ENCODE peak calls at places on chromosome 11, in seven cellular contexts. S is ACHN; M is stimulated activated CD4-positive, alpha-beta T cell treated with anti-CD3 and anti-CD28 coated beads, Interleukin-12 subunit alpha, Interleukin-12 subunit beta, amount 100 ng/mL, for 4 hours; K is NCI-H2029 treated with DMSO at 0.1 percent for 48 hours; O is NAMALWA; G is HEK293T; R is hypothalamus. B is an unnamed sample.

GRCh38 chr11:4038973-4039372 is 55.6 kb upstream of the RRM1 start:
- DNase-seq in S (no peak), M (no peak), K (no peak), O (no peak), G (no peak), R (no peak), B (no peak)

GRCh38 chr11:28529540-28530410 is 421.6 kb downstream of the METTL15 start:
- DNase-seq in S (peak; percentile 49), M (no peak), K (peak; percentile 6), O (peak; percentile 61), G (peak; percentile 12), R (no peak), B (peak; percentile 46)

GRCh38 chr11:29432719-29433325 is 584.0 kb downstream of the KCNA4 start:
- DNase-seq in S (peak; percentile 30), M (no peak), K (peak; percentile 3), O (peak; percentile 34), G (peak; percentile 15), R (no peak), B (no peak)

GRCh38 chr11:67010296-67010905 is 12.5 kb upstream of the SYT12 start:
- DNase-seq in S (no peak), M (no peak), K (no peak), O (no peak), G (no peak), R (no peak), B (no peak)

GRCh38 chr11:130533113-130533803 is 84.8 kb downstream of the ADAMTS15 start:
- DNase-seq in S (no peak), M (no peak), K (no peak), O (no peak), G (peak; percentile 19), R (no peak), B (no peak)

GRCh38 chr11:61297741-61298140 is 2.6 kb upstream of the VWCE start:
- DNase-seq in S (peak; percentile 50), M (no peak), K (peak; percentile 22), O (no peak), G (no peak), R (no peak), B (no peak)

GRCh38 chr11:129117595-129118350 is 74.4 kb downstream of the ARHGAP32 start:
- DNase-seq in S (peak; percentile 57), M (no peak), K (peak; percentile 68), O (peak; percentile 74), G (peak; percentile 59), R (no peak), B (peak; percentile 85)

GRCh38 chr11:63847363-63847762 is 8.5 kb downstream of the MARK2 start:
- DNase-seq in S (no peak), M (no peak), K (no peak), O (no peak), G (no peak), R (no peak), B (peak; percentile 43)

GRCh38 chr11:14124886-14125285 is 162.4 kb downstream of the SPON1 start:
- DNase-seq in S (no peak), M (no peak), K (no peak), O (no peak), G (no peak), R (no peak), B (no peak)

GRCh38 chr11:64466115-64466718 is 107.3 kb downstream of the RPS6KA4 start:
- DNase-seq in S (no peak), M (no peak), K (no peak), O (no peak), G (no peak), R (no peak), B (no peak)

GRCh38 chr11:33931032-33931431 is 39.2 kb upstream of the LMO2 start:
- DNase-seq in S (no peak), M (no peak), K (no peak), O (no peak), G (no peak), R (no peak), B (no peak)

GRCh38 chr11:72336163-72336562 is 92.2 kb upstream of the PHOX2A start:
- DNase-seq in S (no peak), M (peak; percentile 6), K (no peak), O (no peak), G (no peak), R (no peak), B (no peak)

GRCh38 chr11:2737876-2738275 is 38.1 kb upstream of the KCNQ1OT1 start:
- DNase-seq in S (no peak), M (no peak), K (no peak), O (no peak), G (no peak), R (no peak), B (no peak)

GRCh38 chr11:111452146-111452545 is 60.0 kb downstream of the BTG4 start:
- DNase-seq in S (no peak), M (no peak), K (no peak), O (no peak), G (no peak), R (no peak), B (no peak)

GRCh38 chr11:123330948-123331347 is 99.1 kb upstream of the GRAMD1B start:
- DNase-seq in S (no peak), M (no peak), K (no peak), O (no peak), G (no peak), R (no peak), B (no peak)

GRCh38 chr11:28383471-28383870 is 275.3 kb downstream of the METTL15 start:
- DNase-seq in S (no peak), M (no peak), K (no peak), O (no peak), G (no peak), R (no peak), B (no peak)

GRCh38 chr11:117498791-117499190 is 171.1 kb downstream of the CEP164 start:
- DNase-seq in S (no peak), M (no peak), K (peak; percentile 81), O (no peak), G (no peak), R (no peak), B (peak; percentile 91)

GRCh38 chr11:47451990-47452389 is 3.1 kb upstream of the RAPSN start:
- DNase-seq in S (no peak), M (no peak), K (no peak), O (no peak), G (no peak), R (no peak), B (no peak)

GRCh38 chr11:1503708-1504104 is 17.1 kb upstream of the MOB2 start:
- DNase-seq in S (no peak), M (no peak), K (no peak), O (no peak), G (no peak), R (no peak), B (no peak)

GRCh38 chr11:9158898-9159391 is 67.5 kb upstream of the SCUBE2 start:
- DNase-seq in S (no peak), M (no peak), K (no peak), O (no peak), G (no peak), R (no peak), B (no peak)

GRCh38 chr11:78295991-78296930 is 107.5 kb downstream of the USP35 start:
- DNase-seq in S (no peak), M (no peak), K (no peak), O (no peak), G (no peak), R (no peak), B (no peak)

GRCh38 chr11:35553831-35554230 is 28.4 kb upstream of the PAMR1 start:
- DNase-seq in S (no peak), M (no peak), K (no peak), O (no peak), G (no peak), R (no peak), B (no peak)

GRCh38 chr11:26766996-26767395 is 45.1 kb upstream of the SLC5A12 start:
- DNase-seq in S (no peak), M (no peak), K (no peak), O (no peak), G (no peak), R (no peak), B (no peak)

GRCh38 chr11:16338397-16338796 is 17.9 kb downstream of the SOX6 start:
- DNase-seq in S (peak; percentile 11), M (no peak), K (no peak), O (no peak), G (no peak), R (no peak), B (no peak)

GRCh38 chr11:8814923-8815240 is 96.1 kb upstream of the AKIP1 start:
- DNase-seq in S (no peak), M (no peak), K (no peak), O (no peak), G (no peak), R (no peak), B (no peak)

GRCh38 chr11:85062626-85063025 is 564.5 kb downstream of the DLG2 start:
- DNase-seq in S (no peak), M (no peak), K (no peak), O (no peak), G (no peak), R (no peak), B (no peak)

GRCh38 chr11:50071584-50072225 is 39.0 kb downstream of the OR4C45 start:
- DNase-seq in S (no peak), M (no peak), K (no peak), O (no peak), G (no peak), R (no peak), B (no peak)

GRCh38 chr11:8019671-8020597 is 32.8 kb downstream of the EIF3F start:
- DNase-seq in S (no peak), M (peak; percentile 34), K (no peak), O (no peak), G (peak; percentile 42), R (no peak), B (no peak)

GRCh38 chr11:128862421-128862820 is 4.7 kb downstream of the KCNJ1 start:
- DNase-seq in S (no peak), M (no peak), K (no peak), O (no peak), G (no peak), R (no peak), B (no peak)

GRCh38 chr11:20156876-20157613 is 3.2 kb downstream of the DBX1 start:
- DNase-seq in S (no peak), M (peak; percentile 21), K (no peak), O (no peak), G (no peak), R (no peak), B (no peak)

GRCh38 chr11:60889869-60890311 is 16.5 kb downstream of the PRPF19 start:
- DNase-seq in S (no peak), M (no peak), K (no peak), O (no peak), G (no peak), R (no peak), B (no peak)

GRCh38 chr11:9665749-9666148 is 1.9 kb downstream of the SWAP70 start:
- DNase-seq in S (no peak), M (no peak), K (no peak), O (no peak), G (no peak), R (no peak), B (no peak)

GRCh38 chr11:1908579-1908978 is 10.9 kb upstream of the TNNT3 start:
- DNase-seq in S (no peak), M (no peak), K (no peak), O (no peak), G (no peak), R (no peak), B (no peak)

GRCh38 chr11:2265396-2265795 is 5.0 kb downstream of the ASCL2 start:
- DNase-seq in S (no peak), M (no peak), K (no peak), O (peak; percentile 67), G (peak; percentile 1), R (no peak), B (no peak)

GRCh38 chr11:117183724-117184349 is 5.3 kb downstream of the SIDT2 start:
- DNase-seq in S (no peak), M (no peak), K (peak; percentile 4), O (no peak), G (no peak), R (no peak), B (peak; percentile 84)

GRCh38 chr11:114773541-114774338 is 95.4 kb downstream of the NXPE2 start:
- DNase-seq in S (no peak), M (no peak), K (no peak), O (no peak), G (no peak), R (no peak), B (no peak)

GRCh38 chr11:107176148-107177105 is 158.2 kb upstream of the GUCY1A2 start:
- DNase-seq in S (no peak), M (no peak), K (no peak), O (no peak), G (no peak), R (no peak), B (no peak)

GRCh38 chr11:17554487-17554886 is 7.4 kb downstream of the OTOG start:
- DNase-seq in S (no peak), M (no peak), K (no peak), O (peak; percentile 25), G (peak; percentile 43), R (no peak), B (no peak)